ENCODE peak calls at places on chromosomes 12 and 14, in four cellular contexts. One of them, this sample, is unnamed.

GRCh38 chr14:81535399-81536124 is 1.9 kb upstream of the SEL1L start:
- DNase-seq in tibial nerve: no peak
- DNase-seq in transverse colon: no peak
- DNase-seq in A549: no peak
- DNase-seq in this sample: no peak

GRCh38 chr14:42930058-42930457 is 1323.4 kb downstream of the LRFN5 start:
- DNase-seq in A549: no peak
- DNase-seq in tibial nerve: no peak
- DNase-seq in transverse colon: peak
- DNase-seq in this sample: no peak

GRCh38 chr14:100440207-100440631 is 117.1 kb downstream of the SLC25A47 start:
- DNase-seq in A549: peak
- DNase-seq in transverse colon: peak
- DNase-seq in tibial nerve: peak
- DNase-seq in this sample: no peak

GRCh38 chr14:87082917-87083316 is 910.1 kb downstream of the GALC start:
- DNase-seq in tibial nerve: no peak
- DNase-seq in A549: no peak
- DNase-seq in transverse colon: no peak
- DNase-seq in this sample: no peak

GRCh38 chr14:32244404-32244803 is 41.3 kb upstream of the RNU6-8 start:
- DNase-seq in transverse colon: no peak
- DNase-seq in A549: no peak
- DNase-seq in tibial nerve: no peak
- DNase-seq in this sample: no peak

GRCh38 chr12:109762673-109763191 is 49.1 kb downstream of the FAM222A start:
- DNase-seq in transverse colon: no peak
- DNase-seq in tibial nerve: no peak
- DNase-seq in A549: no peak
- DNase-seq in this sample: no peak

GRCh38 chr14:99752486-99753121 is 40.6 kb upstream of the EML1 start:
- DNase-seq in tibial nerve: no peak
- DNase-seq in transverse colon: no peak
- DNase-seq in A549: no peak
- DNase-seq in this sample: no peak

GRCh38 chr14:55846852-55847471 is 267.0 kb downstream of the KTN1 start:
- DNase-seq in tibial nerve: peak
- DNase-seq in transverse colon: no peak
- DNase-seq in A549: no peak
- DNase-seq in this sample: no peak

GRCh38 chr12:123379391-123379790 is 4.5 kb upstream of the KMT5A start:
- DNase-seq in A549: no peak
- DNase-seq in transverse colon: no peak
- DNase-seq in tibial nerve: no peak
- DNase-seq in this sample: no peak

GRCh38 chr14:56846970-56847928 is 37.0 kb upstream of the OTX2 start:
- DNase-seq in A549: no peak
- DNase-seq in tibial nerve: no peak
- DNase-seq in transverse colon: no peak
- DNase-seq in this sample: no peak

GRCh38 chr14:79659995-79660975 is 551.0 kb downstream of the DIO2 start:
- DNase-seq in transverse colon: no peak
- DNase-seq in A549: no peak
- DNase-seq in tibial nerve: no peak
- DNase-seq in this sample: no peak

GRCh38 chr14:24330973-24331674 is 3.7 kb downstream of the ADCY4 start:
- DNase-seq in transverse colon: no peak
- DNase-seq in tibial nerve: no peak
- DNase-seq in A549: no peak
- DNase-seq in this sample: no peak

GRCh38 chr14:100147181-100147631 is 12.2 kb downstream of the DEGS2 start:
- DNase-seq in tibial nerve: no peak
- DNase-seq in A549: no peak
- DNase-seq in transverse colon: no peak
- DNase-seq in this sample: no peak

GRCh38 chr14:67187826-67188225 is 1.4 kb upstream of the GARIN2 start:
- DNase-seq in tibial nerve: no peak
- DNase-seq in A549: no peak
- DNase-seq in transverse colon: no peak
- DNase-seq in this sample: no peak

GRCh38 chr12:110135012-110135411 is 10.9 kb downstream of the IFT81 start:
- DNase-seq in transverse colon: no peak
- DNase-seq in tibial nerve: no peak
- DNase-seq in A549: no peak
- DNase-seq in this sample: no peak

GRCh38 chr12:42161529-42161928 is 16.9 kb upstream of the GXYLT1 start:
- DNase-seq in A549: no peak
- DNase-seq in transverse colon: no peak
- DNase-seq in tibial nerve: no peak
- DNase-seq in this sample: no peak

GRCh38 chr12:132825089-132825488 is 3.6 kb downstream of the GOLGA3 start:
- DNase-seq in tibial nerve: no peak
- DNase-seq in transverse colon: no peak
- DNase-seq in A549: no peak
- DNase-seq in this sample: no peak

GRCh38 chr12:132831771-132832170 is 3.1 kb upstream of the GOLGA3 start:
- DNase-seq in transverse colon: no peak
- DNase-seq in A549: no peak
- DNase-seq in tibial nerve: no peak
- DNase-seq in this sample: no peak

GRCh38 chr12:132825861-132826260 is 2.8 kb downstream of the GOLGA3 start:
- DNase-seq in tibial nerve: no peak
- DNase-seq in A549: no peak
- DNase-seq in transverse colon: no peak
- DNase-seq in this sample: no peak

GRCh38 chr12:132827763-132828703 is 636 bp downstream of the GOLGA3 start:
- DNase-seq in A549: peak
- DNase-seq in transverse colon: peak
- DNase-seq in tibial nerve: no peak
- DNase-seq in this sample: no peak

DNA sequence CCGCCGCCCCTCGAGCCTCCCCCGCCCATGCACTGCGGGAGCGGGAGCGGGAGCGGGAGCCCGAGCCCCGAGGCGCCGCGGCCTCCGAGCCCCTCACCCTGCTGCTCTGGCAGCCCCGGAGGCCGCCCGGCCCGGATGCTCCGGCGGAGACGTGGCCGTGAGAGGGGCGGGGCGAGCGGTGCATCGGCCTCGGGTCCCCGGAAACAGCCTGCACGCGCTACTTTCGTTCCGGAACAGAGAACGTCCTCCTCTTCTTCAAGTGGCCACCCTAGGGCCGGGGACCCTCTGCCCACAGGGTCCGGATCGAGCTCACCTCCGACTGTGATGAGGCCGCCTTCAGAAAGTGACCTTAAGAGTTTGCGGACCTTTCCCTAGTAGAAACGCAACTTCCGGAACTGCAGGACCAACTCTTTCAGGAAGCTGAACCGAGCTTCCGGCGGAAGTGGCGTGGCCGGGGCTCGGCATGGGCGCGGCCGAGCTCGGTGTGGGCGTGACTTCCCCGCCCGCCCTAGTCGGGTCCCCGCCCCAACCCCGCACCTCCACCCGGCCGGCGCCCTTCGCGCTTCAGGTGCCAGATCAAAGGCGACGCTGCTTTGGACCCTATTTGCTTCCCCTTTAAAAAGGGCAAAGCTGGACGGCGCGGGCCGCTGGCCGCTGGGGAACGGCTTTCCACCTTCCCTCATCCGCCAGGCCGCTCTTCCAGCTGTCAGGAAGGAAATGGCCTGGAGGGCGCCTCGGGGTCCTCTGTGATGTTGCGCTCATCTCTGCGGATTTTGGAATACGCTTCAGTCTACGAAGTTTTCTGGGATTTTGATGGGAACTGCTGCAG is at the start of gene GOLGA3:
- DNase-seq in transverse colon: peak
- DNase-seq in A549: peak
- DNase-seq in tibial nerve: peak
- DNase-seq in this sample: peak
- TF ChIP-seq EP300 in transverse colon: peak
- TF ChIP-seq EP300 in A549: no peak
- TF ChIP-seq EP300 in tibial nerve: peak
- TF ChIP-seq EP300 in this sample: no peak

DNA sequence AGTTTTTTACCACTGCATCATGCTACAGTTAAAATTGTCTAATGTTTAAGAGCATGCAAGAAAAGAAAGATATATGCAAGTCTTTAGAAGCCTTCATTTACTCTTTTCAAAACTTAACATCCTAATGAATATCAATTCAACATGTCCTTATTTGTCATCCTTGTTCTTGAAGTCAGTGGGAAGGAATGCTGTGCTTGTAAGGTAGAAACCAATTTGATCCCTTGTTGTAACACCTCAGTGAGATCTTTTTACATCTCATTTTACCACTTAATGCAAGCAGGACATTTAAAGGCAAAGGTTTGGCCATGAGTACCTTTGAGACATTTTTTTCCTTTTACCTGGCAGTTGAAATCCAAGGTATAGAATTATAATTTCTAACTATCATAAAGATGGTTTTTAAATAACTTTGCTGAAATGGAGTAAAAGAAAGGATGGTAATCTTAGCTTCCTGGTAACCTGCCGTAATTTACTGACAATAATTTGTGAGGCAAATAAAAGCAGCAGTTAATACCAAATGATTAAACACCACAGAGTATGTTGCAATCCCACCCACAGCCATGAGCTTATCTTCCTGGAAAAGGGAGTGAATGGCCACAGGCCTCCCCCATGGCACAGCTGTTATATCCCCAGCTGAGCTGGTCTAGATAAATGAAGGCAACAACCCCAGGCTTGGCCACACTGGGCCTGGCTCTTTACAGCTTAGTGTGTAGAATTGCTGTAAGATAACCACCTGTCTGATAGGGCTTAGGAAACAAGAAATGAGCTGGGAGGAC is 33.2 kb upstream of the STRN3 start:
- DNase-seq in A549: no peak
- DNase-seq in transverse colon: peak
- DNase-seq in tibial nerve: no peak
- DNase-seq in this sample: no peak
- TF ChIP-seq POLR2A in A549: no peak
- TF ChIP-seq POLR2A in transverse colon: no peak
- TF ChIP-seq POLR2A in tibial nerve: no peak
- TF ChIP-seq POLR2A in this sample: no peak

GRCh38 chr12:116425256-116426193 is 133.7 kb upstream of the MAP1LC3B2 start:
- DNase-seq in tibial nerve: no peak
- DNase-seq in A549: no peak
- DNase-seq in transverse colon: no peak
- DNase-seq in this sample: no peak

GRCh38 chr12:116423053-116423452 is 136.1 kb upstream of the MAP1LC3B2 start:
- DNase-seq in A549: no peak
- DNase-seq in transverse colon: no peak
- DNase-seq in tibial nerve: no peak
- DNase-seq in this sample: no peak

GRCh38 chr12:116427200-116427932 is 131.8 kb upstream of the MAP1LC3B2 start:
- DNase-seq in transverse colon: no peak
- DNase-seq in A549: peak
- DNase-seq in tibial nerve: no peak
- DNase-seq in this sample: no peak

GRCh38 chr12:116430911-116431565 is 128.1 kb upstream of the MAP1LC3B2 start:
- DNase-seq in A549: no peak
- DNase-seq in transverse colon: no peak
- DNase-seq in tibial nerve: no peak
- DNase-seq in this sample: no peak

DNA sequence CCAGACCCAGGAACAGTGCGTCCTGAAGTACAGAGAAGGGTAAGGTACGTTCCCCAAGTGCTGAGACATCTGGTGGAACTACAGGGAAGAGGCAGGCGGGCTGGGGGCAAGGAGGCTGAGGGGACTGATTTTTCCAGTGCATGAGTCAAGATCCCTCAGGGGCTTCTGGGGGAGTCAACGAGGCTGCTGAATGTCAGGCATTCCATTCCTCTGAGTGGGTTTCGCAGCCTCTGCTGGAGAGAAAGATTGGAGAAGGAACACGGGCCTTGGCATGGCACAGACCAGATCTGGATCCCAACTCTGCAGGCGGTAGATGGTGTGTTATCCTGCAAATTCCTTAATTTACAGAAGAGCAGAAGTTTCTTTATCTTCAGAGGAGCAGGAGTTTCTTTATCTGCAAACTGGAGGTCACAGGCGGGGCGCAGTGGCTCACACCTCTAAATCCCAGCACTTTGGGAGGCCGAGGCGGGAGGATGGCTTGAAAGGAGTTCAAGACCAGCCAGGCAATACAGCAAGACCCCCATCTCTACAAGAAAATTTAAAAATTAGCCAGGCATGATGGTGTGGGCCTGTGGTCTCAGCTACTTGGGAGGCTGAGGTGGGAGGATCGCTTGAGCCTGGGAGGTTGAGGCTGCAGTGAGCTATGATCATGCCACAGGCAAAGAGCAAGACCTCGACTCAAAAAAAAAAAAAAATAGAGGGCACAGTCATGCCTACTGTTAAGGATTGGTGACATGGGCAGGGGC is 132.6 kb upstream of the MAP1LC3B2 start:
- DNase-seq in A549: peak
- DNase-seq in tibial nerve: peak
- DNase-seq in transverse colon: peak
- DNase-seq in this sample: peak
- TF ChIP-seq EP300 in A549: peak
- TF ChIP-seq EP300 in tibial nerve: peak
- TF ChIP-seq EP300 in transverse colon: no peak
- TF ChIP-seq EP300 in this sample: no peak

GRCh38 chr12:51048601-51049369 is 658 bp downstream of the LETMD1 start:
- DNase-seq in A549: no peak
- DNase-seq in transverse colon: no peak
- DNase-seq in tibial nerve: no peak
- DNase-seq in this sample: no peak

GRCh38 chr12:51049525-51049924 is 1.4 kb downstream of the LETMD1 start:
- DNase-seq in tibial nerve: no peak
- DNase-seq in A549: no peak
- DNase-seq in transverse colon: no peak
- DNase-seq in this sample: no peak

GRCh38 chr12:51051787-51052186 is 3.7 kb downstream of the LETMD1 start:
- DNase-seq in tibial nerve: no peak
- DNase-seq in A549: no peak
- DNase-seq in transverse colon: no peak
- DNase-seq in this sample: no peak

DNA sequence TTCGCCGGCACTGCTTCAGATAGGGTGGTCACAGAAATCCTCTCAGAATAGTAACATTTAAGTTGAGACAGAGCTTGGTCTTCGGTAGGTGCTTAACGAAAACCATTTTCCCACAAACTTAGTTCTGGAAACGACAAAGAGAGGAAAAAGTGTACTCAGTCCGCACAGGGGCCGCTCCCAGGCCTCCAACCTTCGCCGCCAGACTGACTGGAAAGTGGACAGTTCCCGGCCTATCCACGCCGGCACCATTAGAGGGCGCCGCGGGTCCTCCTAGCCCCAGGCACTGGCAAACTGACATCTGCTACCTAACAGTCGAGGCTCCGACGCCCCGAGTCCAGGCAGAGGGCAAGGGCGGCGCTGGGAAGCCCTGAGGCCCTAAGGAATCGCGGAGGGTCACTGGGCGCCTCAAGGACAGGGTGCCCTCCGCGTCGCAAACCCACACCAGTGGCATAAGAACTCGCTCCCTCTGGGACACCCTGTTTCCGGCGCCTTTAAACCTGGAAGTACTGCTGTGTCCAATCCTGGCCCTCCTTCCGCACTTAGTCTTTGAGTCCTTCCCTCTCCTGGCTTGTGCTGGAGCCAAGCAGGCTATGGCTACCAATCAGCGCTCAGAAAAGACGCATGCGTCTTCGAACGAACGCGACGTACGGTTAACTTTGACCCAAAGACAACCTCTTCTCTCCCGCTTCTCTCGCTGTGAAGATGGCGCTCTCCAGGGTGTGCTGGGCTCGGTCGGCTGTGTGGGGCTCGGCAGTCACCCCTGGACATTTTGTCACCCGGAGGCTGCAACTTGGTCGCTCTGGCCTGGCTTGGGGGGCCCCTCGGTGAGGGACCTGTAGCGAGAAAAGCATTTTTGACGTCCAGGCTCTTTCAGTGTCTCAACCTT is at the start of gene LETMD1:
- DNase-seq in A549: peak
- DNase-seq in transverse colon: peak
- DNase-seq in tibial nerve: peak
- DNase-seq in this sample: peak
- TF ChIP-seq POLR2A in A549: peak
- TF ChIP-seq POLR2A in transverse colon: peak
- TF ChIP-seq POLR2A in tibial nerve: peak
- TF ChIP-seq POLR2A in this sample: peak